ENCODE peak calls at places on chromosomes 6 and 20, in ten cellular contexts. One of them, this sample, is unnamed.

GRCh38 chr6:43964659-43965570 is 162.3 kb downstream of the MRPL14 start:
- DNase-seq in fibroblast of lung: no peak
- DNase-seq in heart left ventricle: peak; percentile 4
- DNase-seq in GM23248: no peak
- DNase-seq in type B pancreatic cell: peak; percentile 58
- DNase-seq in fibroblast of the aortic adventitia: no peak
- DNase-seq in left colon: no peak
- DNase-seq in sciatic nerve: no peak
- DNase-seq in effector memory CD8-positive, alpha-beta T cell: no peak
- DNase-seq in Calu3: no peak
- DNase-seq in this sample: no peak

GRCh38 chr6:163655217-163656121 is 241.0 kb downstream of the QKI start:
- DNase-seq in fibroblast of lung: no peak
- DNase-seq in Calu3: no peak
- DNase-seq in GM23248: no peak
- DNase-seq in fibroblast of the aortic adventitia: no peak
- DNase-seq in sciatic nerve: no peak
- DNase-seq in heart left ventricle: no peak
- DNase-seq in type B pancreatic cell: no peak
- DNase-seq in effector memory CD8-positive, alpha-beta T cell: no peak
- DNase-seq in left colon: no peak
- DNase-seq in this sample: no peak

GRCh38 chr6:154996841-154997311 is 1.8 kb downstream of the TIAM2 start:
- DNase-seq in type B pancreatic cell: no peak
- DNase-seq in sciatic nerve: no peak
- DNase-seq in left colon: no peak
- DNase-seq in effector memory CD8-positive, alpha-beta T cell: no peak
- DNase-seq in fibroblast of lung: no peak
- DNase-seq in Calu3: no peak
- DNase-seq in fibroblast of the aortic adventitia: no peak
- DNase-seq in GM23248: no peak
- DNase-seq in heart left ventricle: no peak
- DNase-seq in this sample: no peak

GRCh38 chr6:164929155-164929977 is 380.0 kb downstream of the C6orf118 start:
- DNase-seq in left colon: no peak
- DNase-seq in type B pancreatic cell: no peak
- DNase-seq in effector memory CD8-positive, alpha-beta T cell: no peak
- DNase-seq in fibroblast of the aortic adventitia: no peak
- DNase-seq in heart left ventricle: no peak
- DNase-seq in fibroblast of lung: no peak
- DNase-seq in Calu3: no peak
- DNase-seq in sciatic nerve: no peak
- DNase-seq in GM23248: no peak
- DNase-seq in this sample: no peak

GRCh38 chr6:125189494-125189893 is 35.9 kb downstream of the TPD52L1 start:
- DNase-seq in Calu3: no peak
- DNase-seq in sciatic nerve: no peak
- DNase-seq in left colon: no peak
- DNase-seq in fibroblast of lung: no peak
- DNase-seq in heart left ventricle: no peak
- DNase-seq in type B pancreatic cell: no peak
- DNase-seq in effector memory CD8-positive, alpha-beta T cell: no peak
- DNase-seq in GM23248: no peak
- DNase-seq in fibroblast of the aortic adventitia: no peak
- DNase-seq in this sample: no peak

GRCh38 chr6:157438611-157439109 is 57.7 kb downstream of the ZDHHC14 start:
- DNase-seq in GM23248: peak; percentile 19
- DNase-seq in left colon: no peak
- DNase-seq in heart left ventricle: no peak
- DNase-seq in effector memory CD8-positive, alpha-beta T cell: no peak
- DNase-seq in fibroblast of the aortic adventitia: peak; percentile 84
- DNase-seq in sciatic nerve: no peak
- DNase-seq in Calu3: no peak
- DNase-seq in fibroblast of lung: peak; percentile 18
- DNase-seq in type B pancreatic cell: no peak
- DNase-seq in this sample: no peak

GRCh38 chr20:20204326-20204725 is 152.0 kb downstream of the CFAP61 start:
- DNase-seq in heart left ventricle: no peak
- DNase-seq in fibroblast of lung: no peak
- DNase-seq in left colon: no peak
- DNase-seq in Calu3: no peak
- DNase-seq in effector memory CD8-positive, alpha-beta T cell: no peak
- DNase-seq in GM23248: no peak
- DNase-seq in fibroblast of the aortic adventitia: no peak
- DNase-seq in type B pancreatic cell: no peak
- DNase-seq in sciatic nerve: no peak
- DNase-seq in this sample: no peak

GRCh38 chr6:48962041-48962440 is 501.0 kb downstream of the MMUT start:
- DNase-seq in left colon: no peak
- DNase-seq in type B pancreatic cell: no peak
- DNase-seq in heart left ventricle: no peak
- DNase-seq in GM23248: no peak
- DNase-seq in Calu3: no peak
- DNase-seq in fibroblast of lung: no peak
- DNase-seq in fibroblast of the aortic adventitia: no peak
- DNase-seq in effector memory CD8-positive, alpha-beta T cell: no peak
- DNase-seq in sciatic nerve: no peak
- DNase-seq in this sample: no peak

GRCh38 chr6:26536571-26537159 is 1.5 kb upstream of the HMGN4 start:
- DNase-seq in effector memory CD8-positive, alpha-beta T cell: no peak
- DNase-seq in fibroblast of the aortic adventitia: peak; percentile 80
- DNase-seq in fibroblast of lung: peak; percentile 76
- DNase-seq in left colon: peak; percentile 41
- DNase-seq in sciatic nerve: no peak
- DNase-seq in Calu3: no peak
- DNase-seq in GM23248: peak; percentile 72
- DNase-seq in type B pancreatic cell: no peak
- DNase-seq in heart left ventricle: no peak
- DNase-seq in this sample: no peak

GRCh38 chr6:147297663-147298313 is 93.6 kb downstream of the STXBP5 start:
- DNase-seq in sciatic nerve: no peak
- DNase-seq in fibroblast of lung: peak; percentile 43
- DNase-seq in left colon: no peak
- DNase-seq in effector memory CD8-positive, alpha-beta T cell: no peak
- DNase-seq in type B pancreatic cell: no peak
- DNase-seq in fibroblast of the aortic adventitia: no peak
- DNase-seq in heart left ventricle: no peak
- DNase-seq in Calu3: no peak
- DNase-seq in GM23248: no peak
- DNase-seq in this sample: no peak

GRCh38 chr6:15622045-15622750 is 40.6 kb downstream of the DTNBP1 start:
- DNase-seq in effector memory CD8-positive, alpha-beta T cell: no peak
- DNase-seq in heart left ventricle: no peak
- DNase-seq in GM23248: peak; percentile 31
- DNase-seq in fibroblast of the aortic adventitia: no peak
- DNase-seq in sciatic nerve: no peak
- DNase-seq in Calu3: no peak
- DNase-seq in fibroblast of lung: peak; percentile 36
- DNase-seq in left colon: no peak
- DNase-seq in type B pancreatic cell: no peak
- DNase-seq in this sample: no peak

GRCh38 chr6:16901777-16902176 is 140.5 kb upstream of the ATXN1 start:
- DNase-seq in fibroblast of lung: peak; percentile 90
- DNase-seq in left colon: peak; percentile 28
- DNase-seq in fibroblast of the aortic adventitia: peak; percentile 74
- DNase-seq in effector memory CD8-positive, alpha-beta T cell: no peak
- DNase-seq in sciatic nerve: peak; percentile 74
- DNase-seq in heart left ventricle: peak; percentile 23
- DNase-seq in type B pancreatic cell: no peak
- DNase-seq in GM23248: peak; percentile 82
- DNase-seq in Calu3: peak; percentile 15
- DNase-seq in this sample: no peak

GRCh38 chr6:145374566-145374965 is 360.8 kb downstream of the EPM2A start:
- DNase-seq in left colon: no peak
- DNase-seq in fibroblast of lung: no peak
- DNase-seq in Calu3: no peak
- DNase-seq in sciatic nerve: no peak
- DNase-seq in heart left ventricle: no peak
- DNase-seq in GM23248: no peak
- DNase-seq in effector memory CD8-positive, alpha-beta T cell: no peak
- DNase-seq in fibroblast of the aortic adventitia: no peak
- DNase-seq in type B pancreatic cell: no peak
- DNase-seq in this sample: no peak

GRCh38 chr6:169807699-169808607 is 56.5 kb downstream of the ERMARD start:
- DNase-seq in GM23248: no peak
- DNase-seq in sciatic nerve: no peak
- DNase-seq in fibroblast of the aortic adventitia: no peak
- DNase-seq in left colon: no peak
- DNase-seq in effector memory CD8-positive, alpha-beta T cell: no peak
- DNase-seq in type B pancreatic cell: peak; percentile 36
- DNase-seq in heart left ventricle: no peak
- DNase-seq in fibroblast of lung: no peak
- DNase-seq in Calu3: no peak
- DNase-seq in this sample: no peak

GRCh38 chr20:64130876-64131275 is 23.5 kb upstream of the NPBWR2 start:
- DNase-seq in Calu3: no peak
- DNase-seq in fibroblast of the aortic adventitia: no peak
- DNase-seq in left colon: no peak
- DNase-seq in effector memory CD8-positive, alpha-beta T cell: no peak
- DNase-seq in heart left ventricle: no peak
- DNase-seq in type B pancreatic cell: no peak
- DNase-seq in sciatic nerve: no peak
- DNase-seq in GM23248: no peak
- DNase-seq in fibroblast of lung: no peak
- DNase-seq in this sample: no peak

This sample was measured in GM20000.